ENCODE peak calls at places on chromosomes 12 and 14, in six cellular contexts. J is cardiac muscle cell, Z is body of pancreas, T is uterus, O is astrocyte, A is ovary. I is an unnamed sample.

GRCh38 chr12:11729008-11729407 is 79.5 kb downstream of the ETV6 start:
- DNase-seq in J (no peak), Z (peak; percentile 96), T (no peak), O (no peak), A (no peak), I (no peak)

GRCh38 chr12:120469450-120470149 is at the start of gene SRSF9:
- DNase-seq in J (peak; percentile 98), Z (peak; percentile 95), T (peak; percentile 94), O (peak; percentile 92), A (peak; percentile 95), I (peak; percentile 83)

GRCh38 chr12:25723286-25723685 is 170.2 kb upstream of the LMNTD1 start:
- DNase-seq in J (no peak), Z (no peak), T (peak; percentile 15), O (peak; percentile 87), A (no peak), I (no peak)

GRCh38 chr12:68899251-68899771 is 33.7 kb downstream of the CPM start:
- DNase-seq in J (no peak), Z (peak; percentile 91), T (no peak), O (peak; percentile 90), A (peak; percentile 75), I (no peak)

GRCh38 chr12:20097561-20097960 is 270.8 kb upstream of the PDE3A start:
- DNase-seq in J (no peak), Z (no peak), T (no peak), O (peak; percentile 80), A (no peak), I (no peak)

GRCh38 chr14:64736271-64737131 is 32.3 kb downstream of the PLEKHG3 start:
- DNase-seq in J (no peak), Z (peak; percentile 95), T (no peak), O (no peak), A (no peak), I (no peak)

GRCh38 chr12:54053625-54054441 is at the start of gene HOXC4:
- DNase-seq in J (no peak), Z (peak; percentile 33), T (no peak), O (peak; percentile 10), A (peak; percentile 40), I (no peak)

GRCh38 chr14:61385002-61385685 is 63.8 kb downstream of the PRKCH start:
- DNase-seq in J (peak; percentile 33), Z (no peak), T (no peak), O (no peak), A (no peak), I (no peak)

GRCh38 chr12:62720661-62721330 is 214.2 kb downstream of the PPM1H start:
- DNase-seq in J (no peak), Z (no peak), T (no peak), O (peak; percentile 66), A (no peak), I (peak; percentile 39)

GRCh38 chr14:69631509-69631908 is 20.1 kb downstream of the SUSD6 start:
- DNase-seq in J (no peak), Z (no peak), T (no peak), O (no peak), A (no peak), I (no peak)

GRCh38 chr14:92538412-92539017 is 24.9 kb downstream of the RIN3 start:
- DNase-seq in J (no peak), Z (no peak), T (no peak), O (no peak), A (no peak), I (no peak)

GRCh38 chr12:53152390-53152789 is 28.1 kb upstream of the ZNF740 start:
- DNase-seq in J (no peak), Z (no peak), T (no peak), O (no peak), A (no peak), I (no peak)

GRCh38 chr12:42128327-42128726 is 16.3 kb downstream of the GXYLT1 start:
- DNase-seq in J (no peak), Z (no peak), T (no peak), O (peak; percentile 49), A (no peak), I (no peak)

GRCh38 chr14:32564591-32564990 is 235.5 kb downstream of the AKAP6 start:
- DNase-seq in J (no peak), Z (no peak), T (no peak), O (peak; percentile 32), A (no peak), I (no peak)

GRCh38 chr12:123076604-123077297 is 74.1 kb downstream of the PITPNM2 start:
- DNase-seq in J (no peak), Z (no peak), T (no peak), O (no peak), A (no peak), I (no peak)

GRCh38 chr14:103214461-103214958 is 91.2 kb downstream of the TNFAIP2 start:
- DNase-seq in J (no peak), Z (no peak), T (no peak), O (no peak), A (no peak), I (no peak)

GRCh38 chr12:6241495-6241894 is 41.3 kb downstream of the CD9 start:
- DNase-seq in J (peak; percentile 65), Z (peak; percentile 84), T (peak; percentile 55), O (no peak), A (peak; percentile 26), I (peak; percentile 82)

GRCh38 chr12:95922231-95922630 is 20.2 kb downstream of the CCDC38 start:
- DNase-seq in J (no peak), Z (no peak), T (no peak), O (peak; percentile 2), A (no peak), I (no peak)

GRCh38 chr14:69625299-69626131 is 14.1 kb downstream of the SUSD6 start:
- DNase-seq in J (no peak), Z (peak; percentile 48), T (peak; percentile 51), O (peak; percentile 61), A (no peak), I (no peak)

GRCh38 chr12:107912421-107913004 is 138.0 kb downstream of the ASCL4 start:
- DNase-seq in J (peak; percentile 60), Z (peak; percentile 46), T (no peak), O (no peak), A (no peak), I (peak; percentile 65)

GRCh38 chr14:49972840-49973239 is 80.0 kb downstream of the ARF6 start:
- DNase-seq in J (no peak), Z (peak; percentile 44), T (peak; percentile 54), O (peak; percentile 93), A (peak; percentile 48), I (no peak)

GRCh38 chr14:41749425-41749824 is 142.7 kb downstream of the LRFN5 start:
- DNase-seq in J (no peak), Z (no peak), T (no peak), O (peak; percentile 1), A (no peak), I (no peak)

GRCh38 chr14:68785817-68786490 is 6.9 kb downstream of the ZFP36L1 start:
- DNase-seq in J (no peak), Z (peak; percentile 58), T (peak; percentile 48), O (peak; percentile 66), A (peak; percentile 37), I (peak; percentile 60)

GRCh38 chr14:103141117-103141796 is 18.0 kb downstream of the TNFAIP2 start:
- DNase-seq in J (peak; percentile 60), Z (peak; percentile 73), T (no peak), O (no peak), A (no peak), I (no peak)

GRCh38 chr12:108525681-108526080 is 10.6 kb downstream of the FICD start:
- DNase-seq in J (no peak), Z (no peak), T (no peak), O (peak; percentile 47), A (no peak), I (no peak)

GRCh38 chr12:109732321-109733305 is 19.0 kb downstream of the FAM222A start:
- DNase-seq in J (no peak), Z (peak; percentile 21), T (peak; percentile 5), O (no peak), A (no peak), I (no peak)

GRCh38 chr12:122726056-122726558 is 4.5 kb downstream of the HCAR1 start:
- DNase-seq in J (no peak), Z (no peak), T (no peak), O (peak; percentile 47), A (no peak), I (peak; percentile 40)

GRCh38 chr12:12870454-12870853 is 20.9 kb upstream of the GPRC5A start:
- DNase-seq in J (no peak), Z (no peak), T (no peak), O (peak; percentile 99), A (no peak), I (no peak)

DNA sequence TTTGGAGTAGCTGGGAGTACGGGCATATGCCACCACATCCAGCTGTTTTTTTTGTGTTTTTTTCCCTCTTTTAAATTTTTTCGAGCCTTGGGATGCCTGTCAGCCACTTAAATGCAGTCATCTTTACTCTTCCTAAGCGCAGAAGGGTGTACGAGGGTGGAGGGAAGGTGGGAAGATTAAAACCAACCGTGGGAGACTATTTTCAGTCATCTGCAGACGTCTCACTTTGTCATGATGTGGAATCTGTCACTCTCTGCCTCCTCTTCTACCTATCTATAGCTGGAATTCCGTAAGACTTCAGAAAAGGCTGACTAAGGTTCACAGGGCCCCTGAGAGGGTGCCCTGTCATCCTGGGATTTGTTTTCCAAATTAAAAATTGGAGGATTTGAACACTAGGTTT is 105.3 kb downstream of the SAMD4A start:
- DNase-seq in J (no peak), Z (no peak), T (no peak), O (no peak), A (no peak), I (no peak)
- H3K4me1 ChIP-seq in J (peaks cover 91% of the 10 kb centered on the region), Z (no peaks in the 10 kb centered on the region), T (peaks cover 19% of the 10 kb centered on the region), O (peaks cover 49% of the 10 kb centered on the region), A (peaks cover 3% of the 10 kb centered on the region), I (no peaks in the 10 kb centered on the region)

GRCh38 chr12:47910486-47910885 is 5.7 kb upstream of the VDR start:
- DNase-seq in J (no peak), Z (no peak), T (no peak), O (no peak), A (no peak), I (no peak)
- H3K4me1 ChIP-seq in J (no peaks in the 10 kb centered on the region), Z (peaks cover 8% of the 10 kb centered on the region), T (no peaks in the 10 kb centered on the region), O (peaks cover 1% of the 10 kb centered on the region), A (peaks cover 2% of the 10 kb centered on the region), I (no peaks in the 10 kb centered on the region)

GRCh38 chr12:30692470-30692869 is 3.2 kb downstream of the IPO8 start:
- DNase-seq in J (no peak), Z (no peak), T (peak; percentile 28), O (peak; percentile 27), A (no peak), I (no peak)
- H3K4me1 ChIP-seq in J (peaks cover 17% of the 10 kb centered on the region), Z (peaks cover 39% of the 10 kb centered on the region), T (no peaks in the 10 kb centered on the region), O (peaks cover 18% of the 10 kb centered on the region), A (peaks cover 16% of the 10 kb centered on the region), I (no peaks in the 10 kb centered on the region)

DNA sequence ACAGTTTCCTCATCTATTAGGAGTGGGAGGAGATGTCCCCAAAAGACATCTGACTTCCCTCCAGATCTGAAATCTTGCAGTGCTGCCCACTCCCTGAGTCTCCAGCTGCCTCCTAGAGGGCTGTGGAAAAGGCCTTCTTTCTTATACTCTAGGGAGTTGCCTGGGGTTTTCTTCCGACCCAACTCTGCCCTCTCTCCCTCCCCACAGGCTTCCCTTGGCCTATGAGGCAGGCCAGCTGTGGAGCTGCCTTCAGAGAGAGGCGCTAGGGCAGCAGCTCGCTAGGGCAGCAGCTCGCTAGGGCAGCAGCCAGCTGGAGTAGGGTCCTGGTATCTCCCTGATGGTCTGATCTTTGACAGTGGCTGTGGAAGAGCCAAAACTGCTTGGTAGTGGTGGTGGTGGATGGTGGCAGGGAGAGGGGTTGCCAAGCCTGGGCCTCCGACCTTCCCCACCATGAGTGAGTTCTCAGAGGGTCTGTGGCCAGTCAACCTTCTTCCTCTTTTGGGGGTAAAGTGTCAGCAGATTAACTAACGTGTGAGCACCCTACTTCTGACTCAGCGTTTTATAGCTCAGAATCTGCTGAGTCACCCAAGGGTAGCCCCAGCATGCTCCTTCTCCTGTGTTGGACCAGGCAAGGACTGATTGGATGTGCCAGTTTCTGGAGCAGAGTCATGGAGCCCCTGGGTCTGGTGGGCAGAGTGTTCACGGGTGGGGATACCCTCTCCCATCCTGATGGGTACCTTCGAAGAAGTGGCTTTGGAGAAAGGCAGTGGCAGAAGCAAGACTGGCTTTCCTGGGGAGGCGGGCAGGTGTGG is 2.3 kb downstream of the SLC48A1 start:
- DNase-seq in J (no peak), Z (no peak), T (no peak), O (peak; percentile 16), A (peak; percentile 76), I (no peak)
- H3K4me1 ChIP-seq in J (no peaks in the 10 kb centered on the region), Z (peaks cover 45% of the 10 kb centered on the region), T (peaks cover 5% of the 10 kb centered on the region), O (no peaks in the 10 kb centered on the region), A (peaks cover 34% of the 10 kb centered on the region), I (peaks cover 22% of the 10 kb centered on the region)

I was measured in breast epithelium.